ENCODE peak calls at places on chromosomes 6 and 20, in nine cellular contexts. B is mesothelial cell of epicardium, Y is esophagus muscularis mucosa, J is WTC11, H is type B pancreatic cell, C is IMR-90, V is body of pancreas, Q is activated B cell treated with CpG ODN at 0.5 μM for 24 hours, D is astrocyte of the spinal cord. R is an unnamed sample.

GRCh38 chr6:119273799-119274595 is 75.6 kb downstream of the MAN1A1 start:
- DNase-seq in B (no peak), Y (no peak), J (no peak), H (no peak), C (peak), V (peak), Q (no peak), D (peak), R (no peak)

GRCh38 chr6:130838971-130839370 is 11.8 kb downstream of the SMLR1 start:
- DNase-seq in B (no peak), Y (no peak), J (no peak), H (no peak), C (no peak), V (no peak), Q (no peak), D (no peak), R (no peak)

GRCh38 chr6:145532361-145532760 is 203.0 kb downstream of the EPM2A start:
- DNase-seq in B (no peak), Y (no peak), J (peak), H (no peak), C (no peak), V (no peak), Q (no peak), D (no peak), R (no peak)

GRCh38 chr6:36029464-36029863 is 1.9 kb downstream of the MAPK14 start:
- DNase-seq in B (no peak), Y (no peak), J (no peak), H (no peak), C (peak), V (no peak), Q (no peak), D (peak), R (no peak)

GRCh38 chr6:162750776-162751175 is 23.0 kb downstream of the PACRG start:
- DNase-seq in B (no peak), Y (no peak), J (no peak), H (no peak), C (peak), V (no peak), Q (no peak), D (peak), R (no peak)

GRCh38 chr6:117233146-117233545 is 32.2 kb upstream of the VGLL2 start:
- DNase-seq in B (no peak), Y (no peak), J (no peak), H (no peak), C (no peak), V (peak), Q (no peak), D (peak), R (no peak)

GRCh38 chr20:17967595-17968365 is 814 bp downstream of the SNX5 start:
- DNase-seq in B (no peak), Y (no peak), J (no peak), H (no peak), C (peak), V (no peak), Q (no peak), D (peak), R (no peak)

GRCh38 chr20:23569570-23569969 is 1.3 kb upstream of the CST9L start:
- DNase-seq in B (no peak), Y (peak), J (no peak), H (no peak), C (no peak), V (no peak), Q (no peak), D (no peak), R (no peak)

GRCh38 chr6:108608453-108609275 is 47.9 kb downstream of the FOXO3 start:
- DNase-seq in B (no peak), Y (no peak), J (no peak), H (no peak), C (peak), V (no peak), Q (no peak), D (peak), R (no peak)

GRCh38 chr6:138523347-138524210 is 24.3 kb upstream of the NHSL1 start:
- DNase-seq in B (no peak), Y (no peak), J (no peak), H (no peak), C (peak), V (no peak), Q (no peak), D (no peak), R (no peak)

GRCh38 chr6:36907781-36908180 is 22.0 kb downstream of the C6orf89 start:
- DNase-seq in B (no peak), Y (no peak), J (no peak), H (no peak), C (peak), V (peak), Q (no peak), D (peak), R (no peak)

GRCh38 chr20:16147221-16147620 is 426.0 kb downstream of the KIF16B start:
- DNase-seq in B (no peak), Y (no peak), J (no peak), H (no peak), C (no peak), V (no peak), Q (no peak), D (no peak), R (no peak)

GRCh38 chr6:15176816-15177215 is 69.1 kb upstream of the JARID2 start:
- DNase-seq in B (no peak), Y (no peak), J (no peak), H (no peak), C (no peak), V (no peak), Q (no peak), D (no peak), R (no peak)

GRCh38 chr20:38870733-38871559 is 55.3 kb upstream of the FAM83D start:
- DNase-seq in B (no peak), Y (no peak), J (no peak), H (no peak), C (peak), V (no peak), Q (no peak), D (no peak), R (no peak)

GRCh38 chr6:12012566-12013367 is 655 bp downstream of the HIVEP1 start:
- DNase-seq in B (peak), Y (peak), J (peak), H (peak), C (peak), V (peak), Q (peak), D (peak), R (peak)

GRCh38 chr6:19452495-19452894 is 384.7 kb upstream of the ID4 start:
- DNase-seq in B (no peak), Y (no peak), J (peak), H (no peak), C (no peak), V (no peak), Q (no peak), D (no peak), R (no peak)

GRCh38 chr6:6277418-6277817 is 43.0 kb downstream of the F13A1 start:
- DNase-seq in B (no peak), Y (no peak), J (no peak), H (no peak), C (no peak), V (no peak), Q (no peak), D (peak), R (no peak)

GRCh38 chr20:51221791-51222408 is 199.0 kb upstream of the KCNG1 start:
- DNase-seq in B (no peak), Y (no peak), J (peak), H (no peak), C (peak), V (no peak), Q (no peak), D (peak), R (no peak)

GRCh38 chr6:54718541-54719023 is 128.0 kb upstream of the FAM83B start:
- DNase-seq in B (no peak), Y (no peak), J (no peak), H (no peak), C (no peak), V (peak), Q (no peak), D (no peak), R (no peak)

GRCh38 chr6:57305112-57305511 is 12.3 kb upstream of the PRIM2 start:
- DNase-seq in B (no peak), Y (no peak), J (no peak), H (no peak), C (no peak), V (no peak), Q (no peak), D (no peak), R (no peak)

GRCh38 chr20:58127731-58128130 is 100.7 kb downstream of the ANKRD60 start:
- DNase-seq in B (no peak), Y (peak), J (no peak), H (peak), C (peak), V (peak), Q (no peak), D (peak), R (no peak)

GRCh38 chr20:1934162-1934561 is 39.0 kb downstream of the SIRPA start:
- DNase-seq in B (no peak), Y (no peak), J (no peak), H (no peak), C (peak), V (no peak), Q (no peak), D (no peak), R (no peak)

GRCh38 chr20:62997626-62998025 is 9.1 kb downstream of the BHLHE23 start:
- DNase-seq in B (no peak), Y (no peak), J (no peak), H (no peak), C (no peak), V (no peak), Q (no peak), D (no peak), R (no peak)

GRCh38 chr6:17220511-17220910 is 60.6 kb upstream of the RBM24 start:
- DNase-seq in B (no peak), Y (no peak), J (no peak), H (no peak), C (no peak), V (no peak), Q (no peak), D (no peak), R (no peak)

GRCh38 chr6:68040312-68040778 is 594.7 kb upstream of the ADGRB3 start:
- DNase-seq in B (no peak), Y (no peak), J (peak), H (no peak), C (no peak), V (no peak), Q (no peak), D (no peak), R (no peak)

GRCh38 chr6:82555801-82556200 is 192.2 kb downstream of the TPBG start:
- DNase-seq in B (no peak), Y (no peak), J (no peak), H (no peak), C (peak), V (no peak), Q (no peak), D (peak), R (no peak)

GRCh38 chr6:88513920-88514319 is 347.8 kb upstream of the CNR1 start:
- DNase-seq in B (no peak), Y (no peak), J (no peak), H (no peak), C (no peak), V (no peak), Q (no peak), D (no peak), R (no peak)
- TF ChIP-seq CTCF in B (no peak), Y (no peak), J (no peak), H (no peak), C (no peak), V (no peak), Q (no peak), D (no peak), R (no peak)

DNA sequence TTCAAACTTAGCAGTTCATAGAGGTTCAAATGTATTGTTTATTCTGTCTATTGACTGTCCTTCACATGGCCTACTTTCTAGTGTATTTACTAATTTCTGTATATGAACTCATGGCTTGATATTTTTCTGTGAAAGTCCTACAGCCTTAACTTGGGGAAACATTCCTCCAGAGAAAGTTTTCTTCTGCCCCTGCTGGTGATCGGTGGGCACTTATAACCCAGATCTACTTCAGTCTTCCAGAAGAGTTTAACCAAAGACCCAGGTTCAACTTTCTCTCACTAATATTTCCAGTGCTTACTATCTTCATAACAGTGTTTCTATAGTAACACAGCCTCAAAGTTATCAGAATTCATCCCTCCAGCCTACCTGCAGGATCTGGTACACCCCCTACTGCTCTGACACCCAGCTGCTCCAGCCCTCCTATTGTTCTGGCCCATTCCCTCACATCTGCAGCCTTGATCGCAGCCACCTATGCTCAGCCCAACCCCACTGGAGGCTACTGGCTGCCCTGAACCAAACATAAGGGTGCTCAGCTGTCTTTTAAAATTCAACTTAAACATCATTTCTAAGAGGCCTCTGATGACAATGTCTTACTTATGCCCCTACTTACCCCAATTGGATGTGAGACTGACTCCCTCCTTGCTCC is 72.3 kb downstream of the TBX18 start:
- DNase-seq in B (no peak), Y (no peak), J (no peak), H (no peak), C (no peak), V (no peak), Q (no peak), D (no peak), R (no peak)
- TF ChIP-seq CTCF in B (no peak), Y (no peak), J (no peak), H (no peak), C (no peak), V (no peak), Q (no peak), D (no peak), R (no peak)

DNA sequence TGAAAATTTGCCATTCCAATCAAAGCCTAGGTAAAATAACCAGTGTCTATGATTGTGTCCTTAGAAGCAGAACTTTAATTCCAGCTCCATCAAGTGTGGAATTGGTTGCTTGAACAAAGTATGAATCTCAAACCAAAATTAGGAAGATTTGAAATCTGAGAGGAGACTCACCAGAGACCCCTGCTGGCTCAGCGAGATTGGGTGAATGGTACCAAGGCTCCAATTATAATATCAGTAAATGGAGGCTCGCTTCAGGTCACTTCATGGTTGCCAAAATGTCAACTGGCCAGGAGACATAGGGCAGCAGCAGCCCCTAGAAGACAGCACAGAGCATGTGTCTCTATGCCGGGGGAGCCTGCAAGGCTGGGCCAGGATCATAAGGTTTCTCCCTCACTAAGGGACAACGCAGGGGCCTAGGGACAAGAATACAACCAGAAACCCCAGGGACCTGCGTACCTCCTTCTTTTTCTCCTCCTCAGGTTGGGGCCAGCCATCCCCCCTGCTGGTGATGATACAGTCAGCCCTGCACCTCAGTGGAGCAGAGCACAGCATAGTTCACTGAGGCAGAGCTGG is 14.0 kb downstream of the RBL1 start:
- DNase-seq in B (no peak), Y (no peak), J (no peak), H (no peak), C (no peak), V (no peak), Q (no peak), D (no peak), R (no peak)
- TF ChIP-seq CTCF in B (peak), Y (no peak), J (no peak), H (peak), C (peak), V (no peak), Q (no peak), D (peak), R (peak)

GRCh38 chr6:41187924-41188886 is 12.7 kb downstream of the TREML2 start:
- DNase-seq in B (no peak), Y (peak), J (no peak), H (no peak), C (no peak), V (no peak), Q (no peak), D (no peak), R (no peak)

GRCh38 chr6:41191569-41191968 is 9.4 kb downstream of the TREML2 start:
- DNase-seq in B (no peak), Y (no peak), J (peak), H (no peak), C (no peak), V (peak), Q (no peak), D (no peak), R (peak)

GRCh38 chr6:41189968-41190367 is 11.0 kb downstream of the TREML2 start:
- DNase-seq in B (no peak), Y (peak), J (no peak), H (no peak), C (no peak), V (no peak), Q (no peak), D (no peak), R (no peak)

GRCh38 chr6:41193171-41193734 is 7.7 kb downstream of the TREML2 start:
- DNase-seq in B (no peak), Y (no peak), J (no peak), H (no peak), C (no peak), V (no peak), Q (no peak), D (no peak), R (no peak)

DNA sequence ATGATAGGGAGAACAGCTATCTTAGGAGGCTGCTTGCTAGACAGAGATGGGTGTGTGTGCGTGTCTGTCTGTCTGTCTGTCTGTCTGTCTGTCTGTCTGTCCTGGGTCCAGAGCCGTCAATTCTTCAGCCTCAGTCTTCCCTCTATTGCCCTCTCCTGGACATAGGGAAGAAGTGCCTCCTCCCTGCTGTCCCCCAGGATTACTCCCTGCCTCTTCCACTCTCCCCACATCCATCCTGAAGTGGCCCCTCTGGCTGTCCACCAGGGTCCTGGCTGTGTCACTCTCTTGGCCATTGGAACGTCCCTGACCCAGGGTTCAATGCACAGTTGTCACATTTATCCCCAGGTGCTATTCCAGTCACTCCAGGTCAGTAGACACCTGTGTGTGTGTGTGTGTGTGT is 10.2 kb downstream of the TREML2 start:
- DNase-seq in B (no peak), Y (no peak), J (no peak), H (no peak), C (no peak), V (no peak), Q (no peak), D (no peak), R (no peak)
- TF ChIP-seq CTCF in B (no peak), Y (no peak), J (no peak), H (no peak), C (no peak), V (no peak), Q (no peak), D (no peak), R (no peak)

DNA sequence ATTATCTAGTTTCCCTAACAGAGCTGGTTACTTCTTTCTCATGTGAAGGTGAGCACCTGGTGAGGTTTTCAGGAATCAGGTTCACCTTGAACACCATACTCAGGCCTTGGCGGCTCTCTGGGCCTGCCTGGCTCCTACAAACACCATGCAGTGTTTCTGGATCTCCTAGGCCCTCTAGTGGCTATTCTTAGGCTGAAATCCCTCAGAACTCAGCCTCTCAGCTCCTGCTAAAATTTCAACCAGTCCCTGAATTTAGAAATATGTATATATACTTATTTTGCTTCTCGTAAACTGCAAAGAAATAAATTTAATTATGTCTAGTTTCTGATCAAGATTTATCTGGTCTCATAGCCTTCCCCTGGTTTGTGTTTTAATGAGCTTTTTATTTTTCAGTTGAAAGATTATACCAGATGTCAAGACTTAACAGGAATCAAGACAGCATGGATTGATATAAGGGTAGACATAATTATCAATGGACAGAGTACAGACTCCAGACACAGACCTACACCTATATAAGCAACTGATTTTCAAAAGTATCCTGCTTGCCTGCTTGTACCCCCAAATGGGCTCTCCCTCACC is 55.9 kb downstream of the ANKEF1 start:
- DNase-seq in B (peak), Y (no peak), J (peak), H (no peak), C (peak), V (peak), Q (no peak), D (peak), R (peak)
- TF ChIP-seq CTCF in B (no peak), Y (peak), J (peak), H (peak), C (peak), V (peak), Q (no peak), D (peak), R (peak)